ENCODE peak calls at places on chromosomes 12 and 14, in ten cellular contexts. Y is mammary epithelial cell, G is testis, O is A549, Z is GM23338, V is IMR-90, B is cardiac muscle cell, L is AG04450, A is Peyer's patch, Q is neural progenitor cell. F is an unnamed sample.

GRCh38 chr12:109621271-109621671 is 47.7 kb downstream of the MVK start:
- DNase-seq in Q (no peak), Z (no peak), V (no peak), O (no peak), Y (peak), A (no peak), G (no peak), L (no peak), B (no peak), F (no peak)

GRCh38 chr12:60257063-60257462 is 661.2 kb downstream of the SLC16A7 start:
- DNase-seq in V (peak), Z (peak), Q (peak), L (peak), Y (peak), A (no peak), O (peak), B (peak), G (no peak), F (no peak)

GRCh38 chr14:21612324-21612723 is 22.4 kb downstream of the OR10G2 start:
- DNase-seq in L (no peak), B (no peak), Q (no peak), Y (no peak), G (no peak), Z (peak), V (no peak), O (no peak), A (no peak), F (no peak)

GRCh38 chr14:68232643-68233055 is 413.1 kb downstream of the RAD51B start:
- DNase-seq in Y (peak), B (peak), V (peak), G (peak), L (peak), Z (no peak), Q (no peak), O (peak), A (no peak), F (no peak)

GRCh38 chr12:77064891-77065360 is 443 bp downstream of the E2F7 start:
- DNase-seq in Y (no peak), G (no peak), V (no peak), Q (peak), Z (peak), B (no peak), A (no peak), O (no peak), L (no peak), F (no peak)

GRCh38 chr12:58105225-58106119 is 164.1 kb downstream of the ATP23 start:
- DNase-seq in Y (peak), V (peak), A (no peak), Q (no peak), Z (peak), L (no peak), B (no peak), G (no peak), O (peak), F (no peak)

GRCh38 chr14:59189822-59190368 is 1.4 kb downstream of the DAAM1 start:
- DNase-seq in L (peak), Z (peak), B (peak), Y (peak), Q (peak), G (peak), O (peak), A (peak), V (peak), F (peak)

GRCh38 chr14:58746261-58746660 is 108.5 kb downstream of the DACT1 start:
- DNase-seq in Z (no peak), L (peak), O (peak), A (no peak), Q (no peak), Y (peak), G (no peak), V (peak), B (no peak), F (no peak)

GRCh38 chr12:21499765-21500164 is 1.7 kb downstream of the RECQL start:
- DNase-seq in Z (no peak), V (no peak), Y (no peak), Q (no peak), G (no peak), A (no peak), B (no peak), O (no peak), L (no peak), F (no peak)
- H3K4me3 ChIP-seq in Z (peak), V (no peak), Y (no peak), Q (peak), G (no peak), A (no peak), B (no peak), O (no peak), L (peak), F (no peak)

GRCh38 chr12:49951411-49952105 is 1.0 kb downstream of the AQP2 start:
- DNase-seq in A (peak), Z (no peak), L (no peak), Y (no peak), V (no peak), Q (no peak), B (no peak), G (no peak), O (no peak), F (no peak)
- H3K27ac ChIP-seq in A (no peak), Z (no peak), L (no peak), Y (no peak), V (no peak), Q (no peak), B (no peak), G (no peak), O (no peak), F (no peak)

DNA sequence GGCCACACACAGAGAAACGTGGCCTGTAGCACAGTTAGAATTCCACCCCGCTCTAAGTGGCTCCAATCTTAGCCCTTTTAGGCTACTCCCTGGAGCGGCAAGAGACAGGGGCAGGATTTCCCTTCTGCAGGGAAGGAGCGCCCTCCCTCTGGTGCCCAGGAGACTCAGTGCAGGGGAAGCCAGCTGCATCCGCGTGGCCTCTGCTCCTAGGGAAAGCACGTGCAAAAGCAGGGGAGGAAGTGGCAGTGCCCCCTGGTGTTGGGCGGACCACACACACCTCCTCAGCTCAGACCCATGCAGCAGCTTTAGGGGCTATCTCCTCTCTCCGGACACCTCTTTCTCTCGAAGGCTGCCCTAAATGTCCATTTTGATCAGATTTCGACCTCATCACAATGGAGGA is 50.0 kb downstream of the SPRING1 start:
- DNase-seq in G (peak), V (no peak), O (peak), L (no peak), Q (peak), Y (no peak), B (peak), Z (peak), A (no peak), F (peak)
- TF ChIP-seq CTCF in G (peak), V (peak), O (peak), L (peak), Q (peak), Y (peak), B (peak), Z (peak), A (peak), F (peak)

GRCh38 chr14:77375164-77375950 is 1.5 kb downstream of the TMED8 start:
- DNase-seq in B (no peak), O (no peak), A (no peak), G (no peak), V (no peak), Z (no peak), L (no peak), Y (no peak), Q (no peak), F (no peak)
- H3K4me3 ChIP-seq in B (peak), O (peak), A (peak), G (peak), V (no peak), Z (peak), L (no peak), Y (no peak), Q (peak), F (no peak)

DNA sequence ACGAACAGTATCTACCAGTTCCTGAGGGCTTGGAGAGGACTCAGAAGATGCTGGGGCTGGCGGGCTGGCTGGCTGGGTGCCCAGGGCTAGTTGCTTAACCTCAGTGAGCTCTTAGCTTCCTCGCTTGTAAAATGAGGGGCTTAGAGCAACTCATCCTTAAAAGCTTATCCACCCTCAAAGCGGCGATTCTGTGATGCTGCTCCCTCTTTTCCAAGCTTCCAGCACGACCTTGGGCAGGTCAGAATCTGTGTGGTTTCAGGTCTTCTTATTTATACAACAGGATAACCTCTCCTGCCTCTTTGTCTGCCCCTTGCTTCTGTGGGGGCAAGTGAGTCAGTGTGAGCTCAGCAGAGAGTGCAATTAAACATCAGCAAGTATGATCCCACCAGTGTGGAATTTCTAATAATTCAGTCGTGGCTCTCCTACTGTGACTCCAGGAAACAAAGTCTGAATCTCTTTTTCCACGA is 281.8 kb downstream of the KSR2 start:
- DNase-seq in V (no peak), Q (no peak), Z (no peak), O (peak), B (no peak), L (no peak), Y (no peak), G (no peak), A (peak), F (no peak)
- H3K27ac ChIP-seq in V (no peak), Q (no peak), Z (no peak), O (peak), B (no peak), L (no peak), Y (no peak), G (no peak), A (no peak), F (no peak)

DNA sequence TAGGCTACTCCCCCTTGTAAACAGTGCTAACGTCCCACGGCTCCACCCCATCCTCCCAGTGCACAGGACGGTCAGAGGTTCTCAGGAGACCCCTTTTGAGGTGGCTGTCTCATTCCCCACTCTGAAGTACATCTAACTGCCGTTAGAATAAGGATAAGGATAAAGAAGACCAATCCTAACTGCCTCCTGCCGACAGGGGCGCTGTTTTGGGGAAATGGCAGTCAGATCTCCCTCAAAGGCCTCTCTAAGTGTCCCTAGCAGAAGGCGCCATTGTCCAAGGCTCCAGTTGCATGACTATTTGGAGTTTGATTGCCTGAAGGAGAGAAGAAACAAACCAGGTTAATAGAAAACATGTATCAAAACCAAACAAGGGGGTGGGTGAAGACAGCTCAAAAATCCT is 29.1 kb upstream of the KLRB1 start:
- DNase-seq in L (no peak), O (peak), G (no peak), A (no peak), Z (peak), B (no peak), Q (no peak), V (no peak), Y (no peak), F (no peak)
- TF ChIP-seq CTCF in L (no peak), O (no peak), G (no peak), A (no peak), Z (peak), B (no peak), Q (peak), V (no peak), Y (no peak), F (no peak)

DNA sequence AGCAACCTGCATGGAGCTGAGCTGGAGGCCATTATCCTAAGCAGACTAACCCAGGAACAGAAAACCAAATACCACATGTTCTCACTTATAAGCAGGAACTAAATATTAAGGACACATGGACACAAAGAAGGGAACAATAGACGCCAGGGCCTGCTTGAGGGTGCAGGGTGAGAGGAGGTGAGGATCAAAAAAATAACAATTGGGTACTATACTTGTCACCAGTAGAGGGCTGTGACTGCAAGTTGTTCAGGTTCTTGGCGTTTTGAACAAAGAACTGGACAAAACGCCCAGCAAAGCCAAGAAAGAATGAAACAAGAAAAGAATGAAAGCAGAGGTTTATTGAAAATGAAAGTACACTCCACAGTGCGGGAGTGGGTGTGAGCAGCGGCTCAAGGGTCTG is 208.5 kb upstream of the NEDD1 start:
- DNase-seq in Q (no peak), Y (no peak), B (no peak), O (peak), A (no peak), L (no peak), V (no peak), Z (peak), G (no peak), F (no peak)
- H3K4me3 ChIP-seq in Q (no peak), Y (no peak), B (no peak), O (peak), A (no peak), L (no peak), V (no peak), Z (no peak), G (no peak), F (no peak)

F was measured in WERI-Rb-1.